ENCODE peak calls at places on chromosomes 12 and 14, in four cellular contexts. X, I, N and M are unnamed samples.
A peak's percentile ranks its signal among the peaks of the same experiment; 100 is the strongest.

GRCh38 chr12:92745874-92746553 is 43.2 kb downstream of the PLEKHG7 start:
- DNase-seq in N (no peak), X (peak; percentile 79), I (no peak), M (no peak)

GRCh38 chr12:44774815-44775411 is 101.2 kb downstream of the NELL2 start:
- DNase-seq in I (peak; percentile 53), X (peak; percentile 42), N (peak; percentile 21), M (no peak)

GRCh38 chr12:92848740-92849139 is 80.4 kb downstream of the EEA1 start:
- DNase-seq in I (no peak), X (no peak), N (no peak), M (no peak)

GRCh38 chr12:16346931-16347330 is 514 bp upstream of the MGST1 start:
- DNase-seq in I (no peak), X (peak; percentile 38), N (peak; percentile 62), M (no peak)

GRCh38 chr12:92574911-92575570 is 127.7 kb upstream of the PLEKHG7 start:
- DNase-seq in I (no peak), X (peak; percentile 31), N (peak; percentile 9), M (no peak)

GRCh38 chr12:42584539-42585174 is 4.9 kb downstream of the PRICKLE1 start:
- DNase-seq in X (no peak), I (no peak), N (no peak), M (no peak)

GRCh38 chr12:49137476-49137875 is 6.3 kb upstream of the TUBA1B start:
- DNase-seq in I (no peak), N (no peak), X (no peak), M (no peak)

GRCh38 chr14:79464468-79464867 is 746.8 kb downstream of the DIO2 start:
- DNase-seq in N (no peak), X (no peak), I (no peak), M (no peak)

GRCh38 chr12:24901975-24902461 is 46.9 kb downstream of the BCAT1 start:
- DNase-seq in I (no peak), X (no peak), N (no peak), M (no peak)

GRCh38 chr14:76776306-76777251 is 15.3 kb downstream of the VASH1 start:
- DNase-seq in X (no peak), N (peak; percentile 29), I (peak; percentile 17), M (no peak)

GRCh38 chr12:22339691-22340090 is 5.2 kb upstream of the ST8SIA1 start:
- DNase-seq in X (no peak), N (no peak), I (no peak), M (no peak)

GRCh38 chr12:22333186-22333745 is 1.2 kb downstream of the ST8SIA1 start:
- DNase-seq in I (no peak), X (no peak), N (no peak), M (no peak)

GRCh38 chr12:22333751-22334695 is 484 bp downstream of the ST8SIA1 start:
- DNase-seq in N (no peak), I (no peak), X (no peak), M (no peak)

GRCh38 chr12:22332191-22332590 is 2.3 kb downstream of the ST8SIA1 start:
- DNase-seq in X (no peak), I (no peak), N (no peak), M (no peak)

GRCh38 chr12:22334696-22335290 is at the start of gene ST8SIA1:
- DNase-seq in N (peak; percentile 7), X (no peak), I (no peak), M (no peak)
- TF ChIP-seq POLR2AphosphoS2 in N (no peak), X (no peak), I (no peak), M (no peak)

DNA sequence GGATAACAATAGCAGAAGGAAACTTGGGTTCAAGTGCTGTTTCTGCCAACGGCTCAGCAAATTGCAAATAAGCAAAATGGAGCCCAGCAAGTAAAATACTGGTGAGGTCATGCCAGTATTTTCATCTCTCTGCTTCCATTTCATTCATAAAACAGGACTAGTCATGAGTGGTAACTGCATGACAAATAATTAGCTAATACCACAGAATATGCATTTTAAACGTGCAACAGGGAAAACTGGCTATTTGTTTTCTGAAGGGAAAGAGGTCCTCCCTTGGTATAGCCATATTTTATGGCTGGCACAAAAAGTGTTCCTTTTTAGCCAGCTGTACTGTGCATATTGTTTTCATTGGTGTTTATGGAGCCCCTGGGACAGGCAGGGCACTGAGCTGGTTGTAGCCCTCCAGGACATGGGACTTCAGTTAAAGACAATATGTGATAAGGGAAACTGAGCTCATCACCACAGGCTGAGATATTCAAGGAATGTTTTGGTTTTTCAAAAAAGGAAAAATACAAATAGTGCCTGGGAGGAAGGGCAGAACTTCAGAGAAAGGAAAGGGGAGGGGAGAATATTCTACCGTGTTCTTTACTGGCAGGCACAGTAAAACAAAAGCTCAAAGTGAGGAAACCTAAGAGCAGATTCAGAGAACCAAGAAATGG is 26.1 kb upstream of the FOXN3 start:
- DNase-seq in N (no peak), X (no peak), I (no peak), M (no peak)
- TF ChIP-seq POLR2AphosphoS2 in N (no peak), X (no peak), I (no peak), M (no peak)

GRCh38 chr14:102507891-102508312 is 1.7 kb downstream of the ANKRD9 start:
- DNase-seq in I (no peak), N (no peak), X (peak; percentile 29), M (no peak)

GRCh38 chr14:102507026-102507860 is 2.3 kb downstream of the ANKRD9 start:
- DNase-seq in X (no peak), I (peak; percentile 35), N (no peak), M (no peak)

GRCh38 chr14:102504951-102505600 is 4.5 kb downstream of the ANKRD9 start:
- DNase-seq in X (no peak), N (no peak), I (no peak), M (no peak)

GRCh38 chr14:102505775-102506598 is 3.6 kb downstream of the ANKRD9 start:
- DNase-seq in N (no peak), I (no peak), X (no peak), M (no peak)

GRCh38 chr14:102506599-102506871 is 3.0 kb downstream of the ANKRD9 start:
- DNase-seq in X (no peak), N (no peak), I (no peak), M (no peak)
- TF ChIP-seq POLR2AphosphoS2 in X (no peak), N (no peak), I (no peak), M (no peak)

GRCh38 chr12:112380663-112381420 is 1.4 kb downstream of the HECTD4 start:
- DNase-seq in N (no peak), X (no peak), I (no peak), M (no peak)
- TF ChIP-seq POLR2AphosphoS2 in N (no peak), X (no peak), I (no peak), M (no peak)

DNA sequence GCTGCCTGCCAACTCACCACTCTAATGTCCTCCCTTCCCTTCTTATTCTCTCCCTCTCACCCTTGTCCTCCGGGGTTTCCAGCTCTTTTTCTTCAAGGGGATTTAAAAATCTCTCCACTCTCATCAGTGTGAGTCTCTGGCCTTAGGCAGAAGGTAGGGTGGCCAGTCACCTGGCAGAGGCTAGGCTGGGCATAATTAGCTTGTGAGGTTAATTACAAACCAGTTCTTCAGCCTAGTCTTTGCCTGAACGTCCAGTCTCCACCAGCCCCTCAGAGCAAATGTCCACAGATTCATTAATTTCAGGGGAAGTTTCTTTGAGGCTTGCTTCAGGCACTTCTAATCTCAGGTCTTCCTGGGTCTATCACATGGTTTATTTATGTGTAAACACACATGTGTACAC is 6.7 kb downstream of the KRT7 start:
- DNase-seq in X (peak; percentile 26), N (no peak), I (no peak), M (no peak)
- TF ChIP-seq POLR2AphosphoS2 in X (no peak), N (no peak), I (no peak), M (no peak)